ENCODE peak calls at places on chromosomes 16 and 17, in four cellular contexts. B, U, I and K are unnamed samples.

GRCh38 chr17:6402258-6402657 is 32.7 kb downstream of the AIPL1 start:
- DNase-seq in B (no peak), I (no peak), U (no peak), K (no peak)

GRCh38 chr17:61570118-61570517 is 20.9 kb downstream of the NACA2 start:
- DNase-seq in I (no peak), U (peak; percentile 68), B (no peak), K (peak; percentile 30)

GRCh38 chr16:15548482-15548891 is 94.5 kb downstream of the MARF1 start:
- DNase-seq in B (no peak), I (no peak), U (no peak), K (no peak)

GRCh38 chr17:79035686-79036085 is 11.7 kb downstream of the C1QTNF1 start:
- DNase-seq in B (no peak), U (no peak), I (no peak), K (no peak)

GRCh38 chr17:32719702-32720101 is 157.2 kb downstream of the MYO1D start:
- DNase-seq in B (no peak), U (no peak), I (no peak), K (no peak)

GRCh38 chr17:48048321-48049140 is at the start of gene NFE2L1:
- DNase-seq in U (peak; percentile 81), B (peak; percentile 94), I (peak; percentile 95), K (peak; percentile 65)

GRCh38 chr17:81491193-81491592 is 21.4 kb downstream of the ACTG1 start:
- DNase-seq in B (no peak), U (no peak), I (no peak), K (no peak)

GRCh38 chr16:79009911-79010310 is 590.6 kb downstream of the MAF start:
- DNase-seq in B (no peak), I (no peak), U (no peak), K (no peak)

GRCh38 chr17:21089145-21089544 is 37.6 kb upstream of the DHRS7B start:
- DNase-seq in U (peak; percentile 40), I (no peak), B (peak; percentile 70), K (no peak)

GRCh38 chr17:43308999-43309398 is 75.2 kb upstream of the RNU2-1 start:
- DNase-seq in I (no peak), U (peak; percentile 72), B (no peak), K (no peak)

GRCh38 chr17:31581022-31581483 is 189.6 kb downstream of the RAB11FIP4 start:
- DNase-seq in B (peak; percentile 75), I (peak; percentile 87), U (no peak), K (no peak)

GRCh38 chr17:70677783-70678647 is 508.7 kb downstream of the KCNJ2 start:
- DNase-seq in U (no peak), B (no peak), I (no peak), K (no peak)

GRCh38 chr16:4365014-4365406 is 6.6 kb upstream of the VASN start:
- DNase-seq in B (no peak), U (peak; percentile 99), I (no peak), K (no peak)

GRCh38 chr16:54135361-54136275 is 151.0 kb downstream of the IRX3 start:
- DNase-seq in I (no peak), B (peak; percentile 79), U (no peak), K (no peak)

GRCh38 chr16:50526796-50527195 is 21.4 kb upstream of the NKD1 start:
- DNase-seq in I (no peak), U (no peak), B (no peak), K (no peak)

GRCh38 chr16:566475-567361 is at the start of gene NHLRC4:
- DNase-seq in B (peak; percentile 50), I (peak; percentile 87), U (peak; percentile 92), K (peak; percentile 90)

GRCh38 chr16:68478526-68479249 is 30.4 kb upstream of the SMPD3 start:
- DNase-seq in U (no peak), I (no peak), B (no peak), K (no peak)

GRCh38 chr16:89695086-89695874 is 6.2 kb downstream of the SPATA2L start:
- DNase-seq in I (no peak), B (no peak), U (no peak), K (no peak)

GRCh38 chr16:10078541-10078949 is 103.7 kb downstream of the GRIN2A start:
- DNase-seq in B (no peak), I (no peak), U (no peak), K (no peak)

GRCh38 chr17:65588194-65588808 is 26.9 kb upstream of the AXIN2 start:
- DNase-seq in B (no peak), U (no peak), I (no peak), K (peak; percentile 9)

GRCh38 chr17:1008008-1008761 is 11.3 kb downstream of the TIMM22 start:
- DNase-seq in U (no peak), B (no peak), I (peak; percentile 73), K (no peak)

GRCh38 chr16:2278956-2279800 is 11.3 kb upstream of the RNPS1 start:
- DNase-seq in I (peak; percentile 54), B (no peak), U (no peak), K (no peak)

GRCh38 chr17:15106540-15106939 is 158.6 kb downstream of the PMP22 start:
- DNase-seq in U (no peak), I (no peak), B (peak; percentile 4), K (no peak)

GRCh38 chr16:75761111-75761510 is 34.8 kb upstream of the CPHXL start:
- DNase-seq in I (no peak), U (peak; percentile 83), B (no peak), K (peak; percentile 65)

GRCh38 chr17:36850794-36851193 is 86.5 kb upstream of the LHX1 start:
- DNase-seq in B (peak; percentile 83), I (no peak), U (no peak), K (no peak)

GRCh38 chr16:63702981-63703590 is 1418.8 kb downstream of the CDH11 start:
- DNase-seq in I (peak; percentile 25), U (peak; percentile 63), B (no peak), K (peak; percentile 4)

GRCh38 chr17:4407851-4408250 is 25.9 kb upstream of the SPNS3 start:
- DNase-seq in B (no peak), U (no peak), I (no peak), K (peak; percentile 41)